ENCODE peak calls at places on chromosomes 3 and 15, in four cellular contexts. R, A, P and F are unnamed samples.

GRCh38 chr3:30112904-30113484 is 493.4 kb upstream of the TGFBR2 start:
- DNase-seq in P (no peak), A (no peak), R (no peak), F (peak)

GRCh38 chr3:187858711-187859110 is 113.4 kb upstream of the BCL6 start:
- DNase-seq in R (no peak), P (no peak), A (no peak), F (no peak)

GRCh38 chr3:37853691-37854413 is 7.8 kb upstream of the CTDSPL start:
- DNase-seq in P (no peak), R (no peak), A (no peak), F (no peak)

GRCh38 chr3:122893282-122893681 is 98.4 kb downstream of the SLC49A4 start:
- DNase-seq in P (no peak), A (no peak), R (no peak), F (peak)

GRCh38 chr3:178736300-178736699 is 200.1 kb downstream of the KCNMB2 start:
- DNase-seq in A (no peak), P (no peak), R (no peak), F (no peak)

GRCh38 chr3:128845119-128845518 is 34.3 kb upstream of the ACAD9 start:
- DNase-seq in P (no peak), R (no peak), A (no peak), F (no peak)

GRCh38 chr3:161371441-161372320 is at the start of gene SPTSSB:
- DNase-seq in P (peak), A (peak), R (peak), F (peak)

GRCh38 chr3:12869025-12869695 is 27.8 kb upstream of the RPL32 start:
- DNase-seq in A (no peak), R (no peak), P (no peak), F (no peak)

GRCh38 chr15:73957785-73958184 is 31.5 kb downstream of the LOXL1 start:
- DNase-seq in R (no peak), A (no peak), P (no peak), F (no peak)

GRCh38 chr3:149391960-149392359 is 14.5 kb upstream of the TM4SF1 start:
- DNase-seq in R (no peak), A (no peak), P (no peak), F (no peak)

GRCh38 chr3:32440481-32441350 is 49.1 kb downstream of the CMTM7 start:
- DNase-seq in R (no peak), P (no peak), A (no peak), F (no peak)

GRCh38 chr3:73215286-73215685 is 153.8 kb downstream of the EBLN2 start:
- DNase-seq in A (no peak), R (no peak), P (no peak), F (no peak)

GRCh38 chr3:182618085-182618732 is 175.1 kb upstream of the ATP11B start:
- DNase-seq in A (peak), P (peak), R (no peak), F (peak)

GRCh38 chr3:106734712-106735111 is 642.5 kb upstream of the CCDC54 start:
- DNase-seq in A (no peak), P (no peak), R (no peak), F (no peak)

GRCh38 chr3:20930034-20930433 is 744.0 kb upstream of the SGO1 start:
- DNase-seq in A (no peak), R (no peak), P (peak), F (no peak)

GRCh38 chr3:186049001-186049400 is 59.9 kb downstream of the ETV5 start:
- DNase-seq in R (no peak), A (peak), P (no peak), F (no peak)

GRCh38 chr3:101903426-101903825 is 54.1 kb downstream of the NFKBIZ start:
- DNase-seq in A (no peak), R (no peak), P (no peak), F (no peak)

GRCh38 chr15:33968224-33968623 is at the start of gene CHRM5:
- DNase-seq in A (no peak), P (no peak), R (no peak), F (no peak)

GRCh38 chr15:58420579-58421043 is 11.2 kb upstream of the LIPC start:
- DNase-seq in A (no peak), P (no peak), R (no peak), F (no peak)

GRCh38 chr3:124142389-124142970 is 150.6 kb upstream of the ROPN1 start:
- DNase-seq in P (no peak), A (no peak), R (peak), F (no peak)

GRCh38 chr3:113594066-113594465 is 61.7 kb downstream of the SIDT1 start:
- DNase-seq in P (no peak), A (peak), R (no peak), F (no peak)

GRCh38 chr15:66224946-66225345 is 28.6 kb downstream of the MEGF11 start:
- DNase-seq in P (no peak), A (no peak), R (no peak), F (no peak)

GRCh38 chr3:48594431-48595049 is 589 bp downstream of the COL7A1 start:
- DNase-seq in R (no peak), A (no peak), P (no peak), F (no peak)

GRCh38 chr15:63191895-63192603 is 2.6 kb downstream of the RAB8B start:
- DNase-seq in A (no peak), R (no peak), P (no peak), F (no peak)

GRCh38 chr15:59994855-59995557 is 9.1 kb upstream of the FOXB1 start:
- DNase-seq in R (no peak), P (no peak), A (no peak), F (no peak)

GRCh38 chr3:132669256-132669777 is 9.2 kb downstream of the UBA5 start:
- DNase-seq in R (no peak), P (no peak), A (no peak), F (no peak)